ENCODE peak calls at places on chromosomes 11 and 22, in five cellular contexts. One of them, this sample, is unnamed.

GRCh38 chr11:26827567-26828037 is 105.7 kb upstream of the SLC5A12 start:
- DNase-seq in GM23338: no peak
- DNase-seq in kidney: no peak
- DNase-seq in GM12878: no peak
- DNase-seq in astrocyte of the spinal cord: no peak
- DNase-seq in this sample: no peak

GRCh38 chr11:12800032-12800671 is 125.9 kb downstream of the TEAD1 start:
- DNase-seq in GM23338: peak
- DNase-seq in GM12878: no peak
- DNase-seq in kidney: no peak
- DNase-seq in astrocyte of the spinal cord: peak
- DNase-seq in this sample: no peak

GRCh38 chr11:13720940-13721339 is 52.5 kb downstream of the FAR1 start:
- DNase-seq in GM12878: no peak
- DNase-seq in astrocyte of the spinal cord: no peak
- DNase-seq in GM23338: no peak
- DNase-seq in kidney: no peak
- DNase-seq in this sample: no peak

GRCh38 chr11:16786131-16786530 is 47.7 kb downstream of the C11orf58 start:
- DNase-seq in GM12878: no peak
- DNase-seq in GM23338: no peak
- DNase-seq in kidney: no peak
- DNase-seq in astrocyte of the spinal cord: no peak
- DNase-seq in this sample: no peak

GRCh38 chr22:27804683-27805297 is 3.2 kb upstream of the MN1 start:
- DNase-seq in astrocyte of the spinal cord: peak
- DNase-seq in kidney: peak
- DNase-seq in GM23338: peak
- DNase-seq in GM12878: no peak
- DNase-seq in this sample: no peak

GRCh38 chr11:61138940-61139339 is 22.3 kb downstream of the VPS37C start:
- DNase-seq in kidney: peak
- DNase-seq in GM12878: no peak
- DNase-seq in astrocyte of the spinal cord: peak
- DNase-seq in GM23338: no peak
- DNase-seq in this sample: no peak

GRCh38 chr11:86515297-86516094 is 140.8 kb downstream of the CCDC81 start:
- DNase-seq in GM23338: no peak
- DNase-seq in kidney: no peak
- DNase-seq in GM12878: no peak
- DNase-seq in astrocyte of the spinal cord: peak
- DNase-seq in this sample: no peak

GRCh38 chr11:92453055-92453454 is 228.4 kb downstream of the FAT3 start:
- DNase-seq in GM12878: no peak
- DNase-seq in kidney: no peak
- DNase-seq in astrocyte of the spinal cord: peak
- DNase-seq in GM23338: no peak
- DNase-seq in this sample: no peak

GRCh38 chr11:19382131-19382611 is 141.4 kb upstream of the E2F8 start:
- DNase-seq in GM12878: no peak
- DNase-seq in GM23338: no peak
- DNase-seq in astrocyte of the spinal cord: no peak
- DNase-seq in kidney: no peak
- DNase-seq in this sample: no peak

GRCh38 chr11:60485987-60486386 is 6.6 kb upstream of the MS4A12 start:
- DNase-seq in GM12878: peak
- DNase-seq in kidney: no peak
- DNase-seq in GM23338: peak
- DNase-seq in astrocyte of the spinal cord: no peak
- DNase-seq in this sample: peak

GRCh38 chr11:330694-331314 is 10.1 kb upstream of the IFITM3 start:
- DNase-seq in kidney: peak
- DNase-seq in astrocyte of the spinal cord: no peak
- DNase-seq in GM12878: no peak
- DNase-seq in GM23338: no peak
- DNase-seq in this sample: no peak

GRCh38 chr11:68040121-68040956 is 1.5 kb downstream of the TCIRG1 start:
- DNase-seq in GM12878: peak
- DNase-seq in GM23338: peak
- DNase-seq in astrocyte of the spinal cord: peak
- DNase-seq in kidney: peak
- DNase-seq in this sample: no peak

GRCh38 chr11:85953491-85954143 is 98.4 kb downstream of the CCDC83 start:
- DNase-seq in astrocyte of the spinal cord: no peak
- DNase-seq in kidney: no peak
- DNase-seq in GM12878: no peak
- DNase-seq in GM23338: no peak
- DNase-seq in this sample: no peak

GRCh38 chr11:75733346-75734107 is 15.9 kb downstream of the MOGAT2 start:
- DNase-seq in GM23338: no peak
- DNase-seq in kidney: no peak
- DNase-seq in GM12878: no peak
- DNase-seq in astrocyte of the spinal cord: peak
- DNase-seq in this sample: no peak

GRCh38 chr11:126307706-126308105 is 3.8 kb downstream of the DCPS start:
- DNase-seq in astrocyte of the spinal cord: peak
- DNase-seq in GM23338: peak
- DNase-seq in GM12878: no peak
- DNase-seq in kidney: no peak
- DNase-seq in this sample: no peak

GRCh38 chr22:37749223-37749622 is 52.4 kb downstream of the TRIOBP start:
- DNase-seq in kidney: no peak
- DNase-seq in astrocyte of the spinal cord: no peak
- DNase-seq in GM23338: no peak
- DNase-seq in GM12878: no peak
- DNase-seq in this sample: no peak

GRCh38 chr11:120089036-120090001 is 48.6 kb downstream of the TRIM29 start:
- DNase-seq in GM12878: no peak
- DNase-seq in astrocyte of the spinal cord: no peak
- DNase-seq in GM23338: no peak
- DNase-seq in kidney: no peak
- DNase-seq in this sample: no peak

GRCh38 chr11:79400717-79401330 is 40.0 kb downstream of the TENM4 start:
- DNase-seq in GM12878: no peak
- DNase-seq in kidney: peak
- DNase-seq in GM23338: peak
- DNase-seq in astrocyte of the spinal cord: peak
- DNase-seq in this sample: no peak

GRCh38 chr11:64743591-64744543 is at the start of gene RASGRP2:
- DNase-seq in astrocyte of the spinal cord: no peak
- DNase-seq in GM12878: no peak
- DNase-seq in GM23338: peak
- DNase-seq in kidney: peak
- DNase-seq in this sample: no peak

GRCh38 chr11:126061707-126062678 is 673 bp downstream of the CDON start:
- DNase-seq in GM23338: peak
- DNase-seq in astrocyte of the spinal cord: peak
- DNase-seq in GM12878: no peak
- DNase-seq in kidney: peak
- DNase-seq in this sample: no peak

GRCh38 chr11:122746050-122746478 is 90.5 kb downstream of the UBASH3B start:
- DNase-seq in kidney: no peak
- DNase-seq in GM12878: peak
- DNase-seq in GM23338: no peak
- DNase-seq in astrocyte of the spinal cord: no peak
- DNase-seq in this sample: peak

GRCh38 chr11:35567737-35568465 is 42.5 kb upstream of the PAMR1 start:
- DNase-seq in GM12878: no peak
- DNase-seq in astrocyte of the spinal cord: peak
- DNase-seq in GM23338: no peak
- DNase-seq in kidney: no peak
- DNase-seq in this sample: no peak

GRCh38 chr11:121510438-121510837 is 57.7 kb upstream of the SORL1-AS1 start:
- DNase-seq in GM12878: no peak
- DNase-seq in astrocyte of the spinal cord: no peak
- DNase-seq in kidney: no peak
- DNase-seq in GM23338: no peak
- DNase-seq in this sample: no peak

DNA sequence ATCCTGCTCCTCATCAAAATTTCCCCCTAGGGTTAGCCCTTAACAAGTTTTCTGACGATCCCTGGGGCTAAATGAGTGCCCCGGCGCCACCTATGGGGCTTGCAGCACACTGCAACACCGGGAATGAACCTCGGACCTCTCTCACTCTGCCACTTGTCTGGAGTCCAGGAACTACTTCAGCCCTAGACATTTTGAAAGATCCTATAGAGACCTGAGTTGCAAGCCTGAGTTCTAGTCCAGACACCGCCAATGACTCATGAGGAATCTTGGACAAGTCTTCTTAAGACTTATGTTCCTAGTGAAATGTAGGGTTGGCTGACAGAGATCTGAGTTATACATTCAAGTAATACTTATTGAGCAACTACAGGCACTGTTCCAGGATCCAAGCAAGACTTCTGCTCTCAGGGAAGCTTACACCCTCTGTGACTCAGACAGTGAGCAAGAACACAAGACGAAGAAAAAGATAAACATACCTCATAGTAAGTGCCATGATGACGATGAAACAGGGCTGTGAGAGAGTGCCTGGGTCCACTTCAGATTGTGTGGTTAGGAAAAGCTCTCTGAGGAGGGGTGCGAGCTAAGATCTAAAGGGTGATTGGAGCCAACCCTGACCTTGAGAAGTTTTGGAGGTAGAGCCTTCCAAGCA is 10.2 kb upstream of the STK33 start:
- DNase-seq in astrocyte of the spinal cord: peak
- DNase-seq in GM12878: no peak
- DNase-seq in GM23338: peak
- DNase-seq in kidney: no peak
- DNase-seq in this sample: no peak
- TF ChIP-seq CTCF in astrocyte of the spinal cord: peak
- TF ChIP-seq CTCF in GM12878: peak
- TF ChIP-seq CTCF in GM23338: peak
- TF ChIP-seq CTCF in kidney: peak
- TF ChIP-seq CTCF in this sample: peak

DNA sequence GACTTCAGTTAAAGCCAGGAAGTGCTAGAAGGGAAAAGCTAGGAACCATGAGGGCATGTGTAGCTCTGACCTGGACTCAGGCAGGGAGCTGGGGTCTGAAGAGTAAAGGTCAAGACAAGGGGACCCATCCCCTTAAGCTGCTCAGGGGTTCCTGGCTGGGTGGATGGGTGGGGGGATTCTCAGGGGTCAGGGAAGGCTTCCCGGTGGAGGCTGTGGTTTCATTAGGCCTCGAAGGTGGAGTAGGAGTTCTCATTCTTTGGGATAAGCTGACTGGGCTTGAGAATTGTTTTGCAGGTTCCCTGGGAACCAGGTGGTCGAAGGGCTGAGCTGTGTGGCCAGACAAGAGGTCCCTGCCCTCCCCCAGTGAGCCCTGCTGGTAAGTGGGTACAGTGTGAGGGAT is 1.2 kb downstream of the PHETA2 start:
- DNase-seq in GM23338: no peak
- DNase-seq in GM12878: no peak
- DNase-seq in kidney: no peak
- DNase-seq in astrocyte of the spinal cord: no peak
- DNase-seq in this sample: no peak
- H3K4me3 ChIP-seq in GM23338: peak
- H3K4me3 ChIP-seq in GM12878: no peak
- H3K4me3 ChIP-seq in kidney: no peak
- H3K4me3 ChIP-seq in astrocyte of the spinal cord: peak
- H3K4me3 ChIP-seq in this sample: no peak

GRCh38 chr11:100999756-101000155 is 129.9 kb downstream of the PGR start:
- DNase-seq in GM12878: no peak
- DNase-seq in GM23338: no peak
- DNase-seq in kidney: no peak
- DNase-seq in astrocyte of the spinal cord: no peak
- DNase-seq in this sample: no peak

GRCh38 chr11:101008961-101009684 is 120.5 kb downstream of the PGR start:
- DNase-seq in GM12878: no peak
- DNase-seq in kidney: no peak
- DNase-seq in GM23338: no peak
- DNase-seq in astrocyte of the spinal cord: no peak
- DNase-seq in this sample: no peak

GRCh38 chr11:101003468-101003867 is 126.1 kb downstream of the PGR start:
- DNase-seq in kidney: no peak
- DNase-seq in GM23338: peak
- DNase-seq in GM12878: no peak
- DNase-seq in astrocyte of the spinal cord: no peak
- DNase-seq in this sample: no peak
- TF ChIP-seq CTCF in kidney: no peak
- TF ChIP-seq CTCF in GM23338: peak
- TF ChIP-seq CTCF in GM12878: no peak
- TF ChIP-seq CTCF in astrocyte of the spinal cord: no peak
- TF ChIP-seq CTCF in this sample: peak

DNA sequence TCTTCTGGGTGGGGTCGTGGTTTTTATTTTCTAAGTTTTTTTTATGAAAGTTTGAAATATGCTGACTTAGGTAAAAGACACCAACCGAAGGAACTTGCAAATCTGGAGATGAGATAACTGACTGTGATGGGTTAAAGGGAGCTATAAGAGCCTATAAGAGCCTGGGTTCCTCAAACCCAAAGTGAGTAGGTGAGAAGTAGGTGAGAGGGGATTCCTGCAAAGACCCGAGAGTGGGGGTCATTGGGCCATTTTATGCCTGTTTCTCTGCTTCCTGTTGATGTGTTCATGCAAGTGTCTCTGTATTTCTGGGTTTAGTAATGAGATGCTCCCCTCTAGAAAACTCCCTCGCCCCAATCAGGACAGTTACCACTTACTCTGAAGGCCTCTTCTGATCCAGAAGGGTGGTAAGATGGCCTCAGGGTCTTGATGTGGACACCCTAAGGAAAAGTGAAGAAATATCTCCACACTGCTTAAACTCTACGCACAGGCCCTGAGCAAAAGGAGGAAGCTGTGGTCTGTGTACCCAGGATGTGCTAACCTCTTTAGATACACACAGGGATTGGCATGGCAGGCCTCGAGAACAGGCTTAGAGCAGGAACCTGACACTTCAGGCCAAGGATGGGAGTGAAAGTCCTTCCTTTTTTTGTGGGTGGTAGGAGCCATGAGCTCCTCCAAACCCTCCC is 1.8 kb downstream of the FLI1 start:
- DNase-seq in GM23338: no peak
- DNase-seq in kidney: peak
- DNase-seq in astrocyte of the spinal cord: peak
- DNase-seq in GM12878: no peak
- DNase-seq in this sample: no peak
- H3K4me3 ChIP-seq in GM23338: peak
- H3K4me3 ChIP-seq in kidney: peak
- H3K4me3 ChIP-seq in astrocyte of the spinal cord: peak
- H3K4me3 ChIP-seq in GM12878: peak
- H3K4me3 ChIP-seq in this sample: peak

GRCh38 chr22:30816413-30816812 is 121.7 kb downstream of the OSBP2 start:
- DNase-seq in astrocyte of the spinal cord: no peak
- DNase-seq in kidney: no peak
- DNase-seq in GM12878: no peak
- DNase-seq in GM23338: peak
- DNase-seq in this sample: no peak
- TF ChIP-seq CTCF in astrocyte of the spinal cord: no peak
- TF ChIP-seq CTCF in kidney: no peak
- TF ChIP-seq CTCF in GM12878: peak
- TF ChIP-seq CTCF in GM23338: peak
- TF ChIP-seq CTCF in this sample: peak